ENCODE peak calls at places on chromosome 2, in ten cellular contexts. U is activated T-cell treated with anti-CD3 and anti-CD28 coated beads for 1 hour; D is adrenal gland; A is neuronal stem cell; Z is activated T-helper 2 cell treated with anti-CD3 and anti-CD28 coated beads, Interferon-gamma antibody, Interleukin-2, Interleukin-4, amounts not matched to agents 10 μg/mL and 5 μg/mL and 100 μg/mL, durations not matched to agents 14 hours and 24 hours and 36 hours; Y is G401; J is GM12891; L is NCI-H1092; I is heart right ventricle; M is stimulated activated CD8-positive, alpha-beta memory T cell treated with anti-CD3 and anti-CD28 coated beads, Interleukin-4, amount 100 ng/mL, for 1 hour. R is an unnamed sample.

GRCh38 chr2:132909427-132909826 is 239.4 kb upstream of the LYPD1 start:
- DNase-seq in U (no peak), A (no peak), J (no peak), Y (no peak), D (no peak), I (no peak), M (no peak), Z (no peak), L (no peak), R (no peak)

GRCh38 chr2:56260415-56260814 is 76.6 kb downstream of the CCDC85A start:
- DNase-seq in Z (no peak), I (no peak), U (no peak), A (no peak), M (no peak), Y (no peak), L (no peak), D (no peak), J (no peak), R (no peak)

GRCh38 chr2:66569321-66569851 is 134.5 kb downstream of the MEIS1 start:
- DNase-seq in I (no peak), Z (no peak), D (peak), M (no peak), J (no peak), A (no peak), Y (peak), U (no peak), L (no peak), R (no peak)

GRCh38 chr2:146541896-146542295 is 1302.9 kb upstream of the ACVR2A start:
- DNase-seq in D (no peak), L (no peak), M (no peak), U (no peak), A (no peak), Y (no peak), I (no peak), Z (no peak), J (no peak), R (no peak)

GRCh38 chr2:202771741-202772470 is 99.7 kb downstream of the ICA1L start:
- DNase-seq in I (peak), A (no peak), Z (no peak), U (no peak), D (peak), L (no peak), Y (no peak), J (no peak), M (no peak), R (no peak)

GRCh38 chr2:72139471-72139870 is 8.2 kb downstream of the CYP26B1 start:
- DNase-seq in A (no peak), J (no peak), Z (no peak), D (no peak), I (no peak), M (no peak), L (no peak), Y (no peak), U (no peak), R (no peak)

GRCh38 chr2:157897106-157897971 is 21.2 kb upstream of the ACVR1 start:
- DNase-seq in M (no peak), U (peak), D (no peak), L (no peak), A (no peak), J (no peak), I (no peak), Y (no peak), Z (peak), R (no peak)

GRCh38 chr2:143674055-143674454 is 544.8 kb downstream of the ARHGAP15 start:
- DNase-seq in M (no peak), Y (no peak), D (no peak), L (no peak), I (no peak), U (no peak), Z (no peak), A (no peak), J (no peak), R (no peak)